ENCODE peak calls at places on chromosomes 5 and 9, in five cellular contexts. One of them, this sample, is unnamed.
A peak's percentile ranks its signal among the peaks of the same experiment; 100 is the strongest.

GRCh38 chr5:13470256-13470655 is 474.2 kb downstream of the DNAH5 start:
- DNase-seq in skeletal muscle cell: no peak
- DNase-seq in NCI-H345: no peak
- DNase-seq in AG08395: no peak
- DNase-seq in stimulated activated CD4-positive, alpha-beta T cell treated with anti-CD3 and anti-CD28 coated beads, TNF-alpha, amount 100 ng/mL, for 4 hours: no peak
- DNase-seq in this sample: no peak

GRCh38 chr5:159128070-159128507 is 28.4 kb upstream of the EBF1 start:
- DNase-seq in skeletal muscle cell: no peak
- DNase-seq in NCI-H345: no peak
- DNase-seq in AG08395: no peak
- DNase-seq in stimulated activated CD4-positive, alpha-beta T cell treated with anti-CD3 and anti-CD28 coated beads, TNF-alpha, amount 100 ng/mL, for 4 hours: no peak
- DNase-seq in this sample: no peak

GRCh38 chr5:33010851-33011250 is 299.7 kb downstream of the NPR3 start:
- DNase-seq in skeletal muscle cell: peak; percentile 20
- DNase-seq in NCI-H345: no peak
- DNase-seq in AG08395: peak; percentile 16
- DNase-seq in stimulated activated CD4-positive, alpha-beta T cell treated with anti-CD3 and anti-CD28 coated beads, TNF-alpha, amount 100 ng/mL, for 4 hours: no peak
- DNase-seq in this sample: no peak

GRCh38 chr5:14849516-14850294 is 21.9 kb downstream of the ANKH start:
- DNase-seq in skeletal muscle cell: no peak
- DNase-seq in NCI-H345: no peak
- DNase-seq in AG08395: peak; percentile 30
- DNase-seq in stimulated activated CD4-positive, alpha-beta T cell treated with anti-CD3 and anti-CD28 coated beads, TNF-alpha, amount 100 ng/mL, for 4 hours: no peak
- DNase-seq in this sample: no peak

GRCh38 chr9:94782367-94783120 is 56.0 kb downstream of the AOPEP start:
- DNase-seq in skeletal muscle cell: no peak
- DNase-seq in NCI-H345: no peak
- DNase-seq in AG08395: peak; percentile 41
- DNase-seq in stimulated activated CD4-positive, alpha-beta T cell treated with anti-CD3 and anti-CD28 coated beads, TNF-alpha, amount 100 ng/mL, for 4 hours: no peak
- DNase-seq in this sample: no peak

GRCh38 chr9:131610231-131610761 is 65.0 kb downstream of the PRRT1B start:
- DNase-seq in skeletal muscle cell: peak; percentile 58
- DNase-seq in NCI-H345: no peak
- DNase-seq in AG08395: peak; percentile 92
- DNase-seq in stimulated activated CD4-positive, alpha-beta T cell treated with anti-CD3 and anti-CD28 coated beads, TNF-alpha, amount 100 ng/mL, for 4 hours: no peak
- DNase-seq in this sample: peak; percentile 28

GRCh38 chr5:16492398-16493175 is 27.0 kb upstream of the ZNF622 start:
- DNase-seq in skeletal muscle cell: peak; percentile 51
- DNase-seq in NCI-H345: peak; percentile 2
- DNase-seq in AG08395: peak; percentile 58
- DNase-seq in stimulated activated CD4-positive, alpha-beta T cell treated with anti-CD3 and anti-CD28 coated beads, TNF-alpha, amount 100 ng/mL, for 4 hours: no peak
- DNase-seq in this sample: peak; percentile 53

GRCh38 chr9:88782931-88783451 is 208.3 kb upstream of the S1PR3 start:
- DNase-seq in skeletal muscle cell: no peak
- DNase-seq in NCI-H345: no peak
- DNase-seq in AG08395: peak; percentile 38
- DNase-seq in stimulated activated CD4-positive, alpha-beta T cell treated with anti-CD3 and anti-CD28 coated beads, TNF-alpha, amount 100 ng/mL, for 4 hours: no peak
- DNase-seq in this sample: no peak

GRCh38 chr5:115389074-115389798 is 92.8 kb upstream of the CCDC112 start:
- DNase-seq in skeletal muscle cell: no peak
- DNase-seq in NCI-H345: no peak
- DNase-seq in AG08395: peak; percentile 35
- DNase-seq in stimulated activated CD4-positive, alpha-beta T cell treated with anti-CD3 and anti-CD28 coated beads, TNF-alpha, amount 100 ng/mL, for 4 hours: no peak
- DNase-seq in this sample: peak; percentile 57

GRCh38 chr5:126519637-126520592 is 75.1 kb downstream of the ALDH7A1 start:
- DNase-seq in skeletal muscle cell: no peak
- DNase-seq in NCI-H345: peak; percentile 28
- DNase-seq in AG08395: no peak
- DNase-seq in stimulated activated CD4-positive, alpha-beta T cell treated with anti-CD3 and anti-CD28 coated beads, TNF-alpha, amount 100 ng/mL, for 4 hours: no peak
- DNase-seq in this sample: no peak

GRCh38 chr9:137670391-137671195 is 51.8 kb downstream of the EHMT1 start:
- DNase-seq in skeletal muscle cell: no peak
- DNase-seq in NCI-H345: no peak
- DNase-seq in AG08395: no peak
- DNase-seq in stimulated activated CD4-positive, alpha-beta T cell treated with anti-CD3 and anti-CD28 coated beads, TNF-alpha, amount 100 ng/mL, for 4 hours: no peak
- DNase-seq in this sample: no peak

GRCh38 chr9:75239176-75239575 is 150.9 kb downstream of the OSTF1 start:
- DNase-seq in skeletal muscle cell: no peak
- DNase-seq in NCI-H345: peak; percentile 8
- DNase-seq in AG08395: no peak
- DNase-seq in stimulated activated CD4-positive, alpha-beta T cell treated with anti-CD3 and anti-CD28 coated beads, TNF-alpha, amount 100 ng/mL, for 4 hours: no peak
- DNase-seq in this sample: no peak

GRCh38 chr9:94083384-94083783 is 880 bp upstream of the PTPDC1 start:
- DNase-seq in skeletal muscle cell: no peak
- DNase-seq in NCI-H345: no peak
- DNase-seq in AG08395: no peak
- DNase-seq in stimulated activated CD4-positive, alpha-beta T cell treated with anti-CD3 and anti-CD28 coated beads, TNF-alpha, amount 100 ng/mL, for 4 hours: no peak
- DNase-seq in this sample: no peak

GRCh38 chr5:27020965-27021364 is 17.4 kb downstream of the CDH9 start:
- DNase-seq in skeletal muscle cell: no peak
- DNase-seq in NCI-H345: peak; percentile 13
- DNase-seq in AG08395: no peak
- DNase-seq in stimulated activated CD4-positive, alpha-beta T cell treated with anti-CD3 and anti-CD28 coated beads, TNF-alpha, amount 100 ng/mL, for 4 hours: no peak
- DNase-seq in this sample: peak; percentile 4

GRCh38 chr9:127569819-127570401 is 42.2 kb upstream of the STXBP1 start:
- DNase-seq in skeletal muscle cell: no peak
- DNase-seq in NCI-H345: peak; percentile 82
- DNase-seq in AG08395: no peak
- DNase-seq in stimulated activated CD4-positive, alpha-beta T cell treated with anti-CD3 and anti-CD28 coated beads, TNF-alpha, amount 100 ng/mL, for 4 hours: no peak
- DNase-seq in this sample: peak; percentile 46

GRCh38 chr9:123355761-123356520 is at the start of gene CRB2:
- DNase-seq in skeletal muscle cell: no peak
- DNase-seq in NCI-H345: no peak
- DNase-seq in AG08395: no peak
- DNase-seq in stimulated activated CD4-positive, alpha-beta T cell treated with anti-CD3 and anti-CD28 coated beads, TNF-alpha, amount 100 ng/mL, for 4 hours: no peak
- DNase-seq in this sample: peak; percentile 53

GRCh38 chr9:33222031-33222430 is 17.9 kb upstream of the SPINK4 start:
- DNase-seq in skeletal muscle cell: no peak
- DNase-seq in NCI-H345: no peak
- DNase-seq in AG08395: no peak
- DNase-seq in stimulated activated CD4-positive, alpha-beta T cell treated with anti-CD3 and anti-CD28 coated beads, TNF-alpha, amount 100 ng/mL, for 4 hours: no peak
- DNase-seq in this sample: no peak

GRCh38 chr5:146369691-146370090 is 31.1 kb downstream of the POU4F3 start:
- DNase-seq in skeletal muscle cell: peak; percentile 56
- DNase-seq in NCI-H345: no peak
- DNase-seq in AG08395: no peak
- DNase-seq in stimulated activated CD4-positive, alpha-beta T cell treated with anti-CD3 and anti-CD28 coated beads, TNF-alpha, amount 100 ng/mL, for 4 hours: no peak
- DNase-seq in this sample: no peak

GRCh38 chr5:9358961-9359686 is 186.8 kb downstream of the SEMA5A start:
- DNase-seq in skeletal muscle cell: no peak
- DNase-seq in NCI-H345: no peak
- DNase-seq in AG08395: peak; percentile 57
- DNase-seq in stimulated activated CD4-positive, alpha-beta T cell treated with anti-CD3 and anti-CD28 coated beads, TNF-alpha, amount 100 ng/mL, for 4 hours: no peak
- DNase-seq in this sample: no peak

GRCh38 chr5:149915392-149916260 is 29.0 kb downstream of the PDE6A start:
- DNase-seq in skeletal muscle cell: no peak
- DNase-seq in NCI-H345: no peak
- DNase-seq in AG08395: no peak
- DNase-seq in stimulated activated CD4-positive, alpha-beta T cell treated with anti-CD3 and anti-CD28 coated beads, TNF-alpha, amount 100 ng/mL, for 4 hours: no peak
- DNase-seq in this sample: no peak

GRCh38 chr9:130805510-130806387 is 29.3 kb upstream of the ABL1 start:
- DNase-seq in skeletal muscle cell: no peak
- DNase-seq in NCI-H345: no peak
- DNase-seq in AG08395: no peak
- DNase-seq in stimulated activated CD4-positive, alpha-beta T cell treated with anti-CD3 and anti-CD28 coated beads, TNF-alpha, amount 100 ng/mL, for 4 hours: no peak
- DNase-seq in this sample: no peak

GRCh38 chr5:43041131-43041668 is 1.1 kb upstream of the ANXA2R start:
- DNase-seq in skeletal muscle cell: no peak
- DNase-seq in NCI-H345: peak; percentile 74
- DNase-seq in AG08395: peak; percentile 19
- DNase-seq in stimulated activated CD4-positive, alpha-beta T cell treated with anti-CD3 and anti-CD28 coated beads, TNF-alpha, amount 100 ng/mL, for 4 hours: no peak
- DNase-seq in this sample: peak; percentile 45

GRCh38 chr9:18482371-18482770 is 8.4 kb downstream of the ADAMTSL1 start:
- DNase-seq in skeletal muscle cell: no peak
- DNase-seq in NCI-H345: no peak
- DNase-seq in AG08395: no peak
- DNase-seq in stimulated activated CD4-positive, alpha-beta T cell treated with anti-CD3 and anti-CD28 coated beads, TNF-alpha, amount 100 ng/mL, for 4 hours: no peak
- DNase-seq in this sample: no peak

GRCh38 chr9:18910435-18910834 is 122.6 kb downstream of the SAXO1 start:
- DNase-seq in skeletal muscle cell: no peak
- DNase-seq in NCI-H345: no peak
- DNase-seq in AG08395: no peak
- DNase-seq in stimulated activated CD4-positive, alpha-beta T cell treated with anti-CD3 and anti-CD28 coated beads, TNF-alpha, amount 100 ng/mL, for 4 hours: no peak
- DNase-seq in this sample: no peak

GRCh38 chr5:169837686-169838085 is 142.6 kb downstream of the INSYN2B start:
- DNase-seq in skeletal muscle cell: no peak
- DNase-seq in NCI-H345: no peak
- DNase-seq in AG08395: no peak
- DNase-seq in stimulated activated CD4-positive, alpha-beta T cell treated with anti-CD3 and anti-CD28 coated beads, TNF-alpha, amount 100 ng/mL, for 4 hours: no peak
- DNase-seq in this sample: no peak

GRCh38 chr5:180813418-180813817 is 10.8 kb upstream of the MGAT1 start:
- DNase-seq in skeletal muscle cell: no peak
- DNase-seq in NCI-H345: no peak
- DNase-seq in AG08395: no peak
- DNase-seq in stimulated activated CD4-positive, alpha-beta T cell treated with anti-CD3 and anti-CD28 coated beads, TNF-alpha, amount 100 ng/mL, for 4 hours: no peak
- DNase-seq in this sample: no peak

GRCh38 chr9:92463989-92464388 is 18.3 kb downstream of the ASPN start:
- DNase-seq in skeletal muscle cell: peak; percentile 74
- DNase-seq in NCI-H345: no peak
- DNase-seq in AG08395: peak; percentile 94
- DNase-seq in stimulated activated CD4-positive, alpha-beta T cell treated with anti-CD3 and anti-CD28 coated beads, TNF-alpha, amount 100 ng/mL, for 4 hours: no peak
- DNase-seq in this sample: no peak

GRCh38 chr5:179732918-179733763 is 519 bp downstream of the MAML1 start:
- DNase-seq in skeletal muscle cell: no peak
- DNase-seq in NCI-H345: peak; percentile 35
- DNase-seq in AG08395: peak; percentile 14
- DNase-seq in stimulated activated CD4-positive, alpha-beta T cell treated with anti-CD3 and anti-CD28 coated beads, TNF-alpha, amount 100 ng/mL, for 4 hours: no peak
- DNase-seq in this sample: peak; percentile 43

GRCh38 chr9:136644343-136644592 is 18.4 kb upstream of the EGFL7 start:
- DNase-seq in skeletal muscle cell: no peak
- DNase-seq in NCI-H345: no peak
- DNase-seq in AG08395: no peak
- DNase-seq in stimulated activated CD4-positive, alpha-beta T cell treated with anti-CD3 and anti-CD28 coated beads, TNF-alpha, amount 100 ng/mL, for 4 hours: no peak
- DNase-seq in this sample: peak; percentile 87

GRCh38 chr5:64384761-64385160 is 121.1 kb upstream of the RGS7BP start:
- DNase-seq in skeletal muscle cell: no peak
- DNase-seq in NCI-H345: no peak
- DNase-seq in AG08395: no peak
- DNase-seq in stimulated activated CD4-positive, alpha-beta T cell treated with anti-CD3 and anti-CD28 coated beads, TNF-alpha, amount 100 ng/mL, for 4 hours: no peak
- DNase-seq in this sample: no peak

GRCh38 chr5:152688561-152689274 is 283.6 kb upstream of the NMUR2 start:
- DNase-seq in skeletal muscle cell: peak; percentile 90
- DNase-seq in NCI-H345: no peak
- DNase-seq in AG08395: peak; percentile 70
- DNase-seq in stimulated activated CD4-positive, alpha-beta T cell treated with anti-CD3 and anti-CD28 coated beads, TNF-alpha, amount 100 ng/mL, for 4 hours: no peak
- DNase-seq in this sample: no peak

GRCh38 chr5:168562274-168562673 is 16.9 kb downstream of the PANK3 start:
- DNase-seq in skeletal muscle cell: no peak
- DNase-seq in NCI-H345: no peak
- DNase-seq in AG08395: no peak
- DNase-seq in stimulated activated CD4-positive, alpha-beta T cell treated with anti-CD3 and anti-CD28 coated beads, TNF-alpha, amount 100 ng/mL, for 4 hours: no peak
- DNase-seq in this sample: no peak

GRCh38 chr9:4504250-4504649 is 14.0 kb downstream of the SLC1A1 start:
- DNase-seq in skeletal muscle cell: no peak
- DNase-seq in NCI-H345: no peak
- DNase-seq in AG08395: no peak
- DNase-seq in stimulated activated CD4-positive, alpha-beta T cell treated with anti-CD3 and anti-CD28 coated beads, TNF-alpha, amount 100 ng/mL, for 4 hours: no peak
- DNase-seq in this sample: no peak

GRCh38 chr5:96259211-96259772 is 173.8 kb downstream of the PCSK1 start:
- DNase-seq in skeletal muscle cell: peak; percentile 50
- DNase-seq in NCI-H345: no peak
- DNase-seq in AG08395: peak; percentile 22
- DNase-seq in stimulated activated CD4-positive, alpha-beta T cell treated with anti-CD3 and anti-CD28 coated beads, TNF-alpha, amount 100 ng/mL, for 4 hours: no peak
- DNase-seq in this sample: no peak

GRCh38 chr5:1443991-1444360 is 1.3 kb downstream of the SLC6A3 start:
- DNase-seq in skeletal muscle cell: no peak
- DNase-seq in NCI-H345: no peak
- DNase-seq in AG08395: no peak
- DNase-seq in stimulated activated CD4-positive, alpha-beta T cell treated with anti-CD3 and anti-CD28 coated beads, TNF-alpha, amount 100 ng/mL, for 4 hours: no peak
- DNase-seq in this sample: peak; percentile 14

GRCh38 chr5:56229106-56229505 is 4.0 kb downstream of the ANKRD55 start:
- DNase-seq in skeletal muscle cell: no peak
- DNase-seq in NCI-H345: no peak
- DNase-seq in AG08395: no peak
- DNase-seq in stimulated activated CD4-positive, alpha-beta T cell treated with anti-CD3 and anti-CD28 coated beads, TNF-alpha, amount 100 ng/mL, for 4 hours: no peak
- DNase-seq in this sample: no peak

GRCh38 chr9:97889941-97890557 is 32.3 kb downstream of the TRMO start:
- DNase-seq in skeletal muscle cell: no peak
- DNase-seq in NCI-H345: no peak
- DNase-seq in AG08395: peak; percentile 40
- DNase-seq in stimulated activated CD4-positive, alpha-beta T cell treated with anti-CD3 and anti-CD28 coated beads, TNF-alpha, amount 100 ng/mL, for 4 hours: peak; percentile 37
- DNase-seq in this sample: peak; percentile 6

GRCh38 chr5:58259685-58260152 is 200.2 kb downstream of the PLK2 start:
- DNase-seq in skeletal muscle cell: peak; percentile 89
- DNase-seq in NCI-H345: no peak
- DNase-seq in AG08395: peak; percentile 71
- DNase-seq in stimulated activated CD4-positive, alpha-beta T cell treated with anti-CD3 and anti-CD28 coated beads, TNF-alpha, amount 100 ng/mL, for 4 hours: no peak
- DNase-seq in this sample: no peak

This sample was measured in NCI-H524.